ENCODE peak calls at places on chromosomes 11 and 22, in four cellular contexts. S is thoracic aorta, T is HEK293T, J is sciatic nerve. F is an unnamed sample.

GRCh38 chr11:14423633-14424032 is 64.7 kb upstream of the RRAS2 start:
- DNase-seq in T (no peak), S (no peak), J (no peak), F (no peak)

GRCh38 chr11:9109858-9110731 is 18.7 kb upstream of the SCUBE2 start:
- DNase-seq in S (no peak), T (no peak), J (no peak), F (no peak)

GRCh38 chr22:42792453-42792908 is 64.6 kb downstream of the ARFGAP3 start:
- DNase-seq in T (no peak), S (no peak), J (no peak), F (no peak)

GRCh38 chr22:27238935-27239510 is 562.5 kb downstream of the MN1 start:
- DNase-seq in S (peak), J (peak), T (no peak), F (peak)

GRCh38 chr11:10862446-10862845 is 4.6 kb upstream of the ZBED5 start:
- DNase-seq in T (no peak), S (no peak), J (no peak), F (no peak)

GRCh38 chr11:64654958-64655541 is 64.0 kb downstream of the SLC22A12 start:
- DNase-seq in J (no peak), T (no peak), S (no peak), F (no peak)

GRCh38 chr11:79493555-79494171 is 52.8 kb upstream of the TENM4 start:
- DNase-seq in J (peak), S (peak), T (peak), F (no peak)

GRCh38 chr11:77813256-77813655 is 7.3 kb downstream of the RSF1 start:
- DNase-seq in J (no peak), S (no peak), T (no peak), F (no peak)

GRCh38 chr11:38345286-38345685 is 1747.2 kb upstream of the RAG2 start:
- DNase-seq in T (no peak), J (no peak), S (no peak), F (no peak)

F was measured in brain pericyte.